ENCODE peak calls at places on chromosomes 4 and X, in six cellular contexts. One of them, this sample, is unnamed.

GRCh38 chr4:152162331-152162697 is 373.6 kb downstream of the FBXW7 start:
- DNase-seq in cardiac muscle cell: no peak
- DNase-seq in NT2/D1: no peak
- DNase-seq in breast epithelium: no peak
- DNase-seq in WTC11: no peak
- DNase-seq in H9: no peak
- DNase-seq in this sample: no peak

GRCh38 chrX:39477438-39478120 is 620.2 kb downstream of the BCOR start:
- DNase-seq in cardiac muscle cell: peak; percentile 53
- DNase-seq in NT2/D1: no peak
- DNase-seq in breast epithelium: peak; percentile 24
- DNase-seq in WTC11: peak; percentile 76
- DNase-seq in H9: peak; percentile 88
- DNase-seq in this sample: peak; percentile 81

GRCh38 chr4:164648151-164648848 is 105.6 kb upstream of the SMIM31 start:
- DNase-seq in cardiac muscle cell: no peak
- DNase-seq in NT2/D1: no peak
- DNase-seq in breast epithelium: no peak
- DNase-seq in WTC11: no peak
- DNase-seq in H9: no peak
- DNase-seq in this sample: no peak

GRCh38 chrX:10172867-10173266 is 16.1 kb downstream of the CLCN4 start:
- DNase-seq in cardiac muscle cell: no peak
- DNase-seq in NT2/D1: no peak
- DNase-seq in breast epithelium: no peak
- DNase-seq in WTC11: peak; percentile 16
- DNase-seq in H9: no peak
- DNase-seq in this sample: no peak

GRCh38 chr4:22071749-22072148 is 123.2 kb upstream of the KCNIP4 start:
- DNase-seq in cardiac muscle cell: no peak
- DNase-seq in NT2/D1: no peak
- DNase-seq in breast epithelium: no peak
- DNase-seq in WTC11: no peak
- DNase-seq in H9: no peak
- DNase-seq in this sample: no peak

GRCh38 chr4:85147481-85148076 is 181.1 kb upstream of the WDFY3 start:
- DNase-seq in cardiac muscle cell: peak; percentile 75
- DNase-seq in NT2/D1: no peak
- DNase-seq in breast epithelium: peak; percentile 31
- DNase-seq in WTC11: peak; percentile 30
- DNase-seq in H9: peak; percentile 35
- DNase-seq in this sample: peak; percentile 91

GRCh38 chr4:168784786-168785461 is 225.1 kb downstream of the CBR4 start:
- DNase-seq in cardiac muscle cell: no peak
- DNase-seq in NT2/D1: no peak
- DNase-seq in breast epithelium: peak; percentile 93
- DNase-seq in WTC11: no peak
- DNase-seq in H9: no peak
- DNase-seq in this sample: peak; percentile 31

GRCh38 chr4:8201341-8201781 is 2.3 kb downstream of the SH3TC1 start:
- DNase-seq in cardiac muscle cell: no peak
- DNase-seq in NT2/D1: no peak
- DNase-seq in breast epithelium: no peak
- DNase-seq in WTC11: no peak
- DNase-seq in H9: no peak
- DNase-seq in this sample: peak; percentile 54

GRCh38 chr4:144579411-144580020 is 66.4 kb upstream of the HHIP start:
- DNase-seq in cardiac muscle cell: no peak
- DNase-seq in NT2/D1: no peak
- DNase-seq in breast epithelium: no peak
- DNase-seq in WTC11: no peak
- DNase-seq in H9: no peak
- DNase-seq in this sample: no peak

GRCh38 chr4:156778093-156778492 is 193.5 kb downstream of the PDGFC start:
- DNase-seq in cardiac muscle cell: no peak
- DNase-seq in NT2/D1: no peak
- DNase-seq in breast epithelium: no peak
- DNase-seq in WTC11: no peak
- DNase-seq in H9: no peak
- DNase-seq in this sample: no peak

GRCh38 chr4:37243061-37243460 is 1.5 kb upstream of the NWD2 start:
- DNase-seq in cardiac muscle cell: no peak
- DNase-seq in NT2/D1: peak; percentile 5
- DNase-seq in breast epithelium: no peak
- DNase-seq in WTC11: peak; percentile 56
- DNase-seq in H9: peak; percentile 63
- DNase-seq in this sample: no peak